ENCODE peak calls at places on chromosome 11, in six cellular contexts. P, V, S, H, N and O are unnamed samples.

GRCh38 chr11:68312117-68312779 is at the start of gene LRP5:
- DNase-seq in P (no peak), N (no peak), S (peak), H (peak), V (peak), O (no peak)

GRCh38 chr11:124199702-124200101 is 16.6 kb downstream of the OR10D3 start:
- DNase-seq in V (no peak), H (no peak), N (no peak), P (no peak), S (no peak), O (no peak)

GRCh38 chr11:8090756-8091155 is 9.7 kb downstream of the TUB start:
- DNase-seq in V (peak), H (peak), N (no peak), P (peak), S (peak), O (no peak)

GRCh38 chr11:2779981-2780849 is 80.4 kb upstream of the KCNQ1OT1 start:
- DNase-seq in V (no peak), S (peak), H (no peak), P (no peak), N (no peak), O (peak)

GRCh38 chr11:561148-562003 is 606 bp downstream of the RASSF7 start:
- DNase-seq in P (no peak), S (no peak), H (no peak), V (peak), N (no peak), O (no peak)

GRCh38 chr11:65773784-65774411 is 6.9 kb downstream of the AP5B1 start:
- DNase-seq in N (no peak), P (no peak), S (no peak), V (no peak), H (no peak), O (no peak)

GRCh38 chr11:57604289-57605010 is 7.0 kb downstream of the SERPING1 start:
- DNase-seq in S (no peak), P (no peak), H (no peak), V (peak), N (no peak), O (no peak)

GRCh38 chr11:108160970-108161566 is 39.7 kb downstream of the ACAT1 start:
- DNase-seq in H (no peak), P (no peak), V (no peak), S (no peak), N (no peak), O (no peak)

GRCh38 chr11:39745401-39745800 is 1714.1 kb downstream of the LRRC4C start:
- DNase-seq in S (no peak), H (no peak), V (no peak), P (no peak), N (no peak), O (no peak)

GRCh38 chr11:115286614-115287013 is 217.6 kb downstream of the CADM1 start:
- DNase-seq in S (no peak), N (no peak), H (no peak), V (no peak), P (no peak), O (no peak)

GRCh38 chr11:44876923-44877322 is 73.8 kb downstream of the TP53I11 start:
- DNase-seq in P (no peak), S (no peak), V (no peak), H (no peak), N (no peak), O (no peak)

GRCh38 chr11:22472306-22472705 is 134.1 kb downstream of the SLC17A6 start:
- DNase-seq in S (no peak), H (no peak), P (no peak), N (no peak), V (peak), O (no peak)

GRCh38 chr11:125982348-125982730 is 36.5 kb downstream of the VSIG10L2 start:
- DNase-seq in S (no peak), P (no peak), H (no peak), V (no peak), N (no peak), O (no peak)

GRCh38 chr11:94504689-94505293 is 7.5 kb upstream of the C11orf97 start:
- DNase-seq in N (peak), V (peak), P (no peak), H (peak), S (no peak), O (no peak)

GRCh38 chr11:129225190-129225589 is 33.1 kb upstream of the ARHGAP32 start:
- DNase-seq in V (no peak), H (no peak), N (no peak), S (no peak), P (no peak), O (no peak)

GRCh38 chr11:326842-327580 is 6.4 kb upstream of the IFITM3 start:
- DNase-seq in H (no peak), P (peak), S (peak), V (no peak), N (peak), O (peak)

GRCh38 chr11:75562836-75563484 is 907 bp downstream of the SERPINH1 start:
- DNase-seq in H (peak), P (no peak), S (no peak), V (peak), N (no peak), O (no peak)

GRCh38 chr11:114075891-114076441 is 16.5 kb downstream of the ZBTB16 start:
- DNase-seq in V (peak), S (no peak), P (peak), N (peak), H (peak), O (peak)

GRCh38 chr11:73965076-73965763 is 14.4 kb downstream of the DNAJB13 start:
- DNase-seq in N (no peak), P (no peak), H (no peak), S (no peak), V (peak), O (no peak)

GRCh38 chr11:96187779-96188624 is 155.0 kb downstream of the MAML2 start:
- DNase-seq in S (no peak), P (no peak), V (no peak), H (no peak), N (no peak), O (no peak)